ENCODE peak calls at places on chromosome 4, in seven cellular contexts. E, S, F, T, V, O and U are unnamed samples.

GRCh38 chr4:6017800-6018199 is 431 bp downstream of the C4orf50 start:
- DNase-seq in E (no peak), S (no peak), F (no peak), T (no peak), V (no peak), O (no peak), U (no peak)

GRCh38 chr4:120965938-120966337 is 43.4 kb upstream of the PRDM5 start:
- DNase-seq in E (no peak), S (no peak), F (no peak), T (peak), V (no peak), O (no peak), U (no peak)

GRCh38 chr4:15778191-15778741 is at the start of gene CD38:
- DNase-seq in E (peak), S (peak), F (peak), T (peak), V (peak), O (no peak), U (peak)

GRCh38 chr4:162804323-162804924 is 362.3 kb downstream of the NAF1 start:
- DNase-seq in E (no peak), S (no peak), F (no peak), T (no peak), V (no peak), O (peak), U (no peak)

GRCh38 chr4:156732634-156733033 is 239.0 kb downstream of the PDGFC start:
- DNase-seq in E (no peak), S (no peak), F (no peak), T (no peak), V (no peak), O (no peak), U (no peak)

GRCh38 chr4:185708348-185708747 is 103.6 kb downstream of the SORBS2 start:
- DNase-seq in E (no peak), S (no peak), F (peak), T (no peak), V (no peak), O (peak), U (no peak)

GRCh38 chr4:123877561-123877960 is 481.0 kb downstream of the SPRY1 start:
- DNase-seq in E (no peak), S (no peak), F (peak), T (no peak), V (no peak), O (peak), U (no peak)

GRCh38 chr4:133498149-133498548 is 349.1 kb downstream of the PCDH10 start:
- DNase-seq in E (no peak), S (no peak), F (no peak), T (no peak), V (no peak), O (peak), U (no peak)

GRCh38 chr4:43132010-43132582 is 239.6 kb downstream of the GRXCR1 start:
- DNase-seq in E (peak), S (no peak), F (peak), T (peak), V (peak), O (peak), U (peak)

GRCh38 chr4:86181585-86181984 is 178.3 kb downstream of the MAPK10 start:
- DNase-seq in E (no peak), S (no peak), F (peak), T (no peak), V (no peak), O (peak), U (no peak)

GRCh38 chr4:24630937-24631336 is 46.6 kb upstream of the DHX15 start:
- DNase-seq in E (no peak), S (no peak), F (peak), T (no peak), V (no peak), O (no peak), U (no peak)

GRCh38 chr4:140982613-140983340 is 150.5 kb downstream of the RNF150 start:
- DNase-seq in E (no peak), S (no peak), F (no peak), T (no peak), V (no peak), O (peak), U (no peak)

GRCh38 chr4:69860007-69860406 is at the start of gene SULT1E1:
- DNase-seq in E (no peak), S (no peak), F (peak), T (no peak), V (no peak), O (peak), U (no peak)

GRCh38 chr4:106481801-106482200 is 113.2 kb upstream of the GIMD1 start:
- DNase-seq in E (no peak), S (no peak), F (no peak), T (no peak), V (no peak), O (no peak), U (no peak)
- H3K4me3 ChIP-seq in E (no peak), S (no peak), F (no peak), T (no peak), V (no peak), O (no peak), U (no peak)

GRCh38 chr4:1721666-1722550 is 587 bp downstream of the TACC3 start:
- DNase-seq in E (no peak), S (no peak), F (no peak), T (peak), V (no peak), O (no peak), U (peak)

GRCh38 chr4:1722551-1723071 is 1.3 kb downstream of the TACC3 start:
- DNase-seq in E (no peak), S (no peak), F (no peak), T (no peak), V (no peak), O (no peak), U (no peak)

GRCh38 chr4:1725521-1725920 is 4.2 kb downstream of the TACC3 start:
- DNase-seq in E (no peak), S (no peak), F (no peak), T (no peak), V (no peak), O (no peak), U (no peak)

GRCh38 chr4:1721003-1721665 is at the start of the genes TACC3 and TMEM129:
- DNase-seq in E (peak), S (peak), F (peak), T (peak), V (peak), O (peak), U (peak)

GRCh38 chr4:1723131-1723801 is 1.9 kb downstream of the TACC3 start:
- DNase-seq in E (no peak), S (no peak), F (no peak), T (no peak), V (no peak), O (peak), U (no peak)
- H3K4me3 ChIP-seq in E (no peak), S (no peak), F (peak), T (peak), V (no peak), O (no peak), U (peak)

GRCh38 chr4:137532869-137533236 is 559 bp upstream of the PCDH18 start:
- DNase-seq in E (no peak), S (no peak), F (peak), T (peak), V (no peak), O (peak), U (no peak)

GRCh38 chr4:137534516-137534915 is 2.2 kb upstream of the PCDH18 start:
- DNase-seq in E (no peak), S (no peak), F (peak), T (no peak), V (no peak), O (peak), U (no peak)

GRCh38 chr4:137531951-137532868 is at the start of gene PCDH18:
- DNase-seq in E (peak), S (peak), F (peak), T (peak), V (peak), O (peak), U (peak)

GRCh38 chr4:137535718-137536117 is 3.4 kb upstream of the PCDH18 start:
- DNase-seq in E (no peak), S (no peak), F (no peak), T (peak), V (no peak), O (no peak), U (no peak)

DNA sequence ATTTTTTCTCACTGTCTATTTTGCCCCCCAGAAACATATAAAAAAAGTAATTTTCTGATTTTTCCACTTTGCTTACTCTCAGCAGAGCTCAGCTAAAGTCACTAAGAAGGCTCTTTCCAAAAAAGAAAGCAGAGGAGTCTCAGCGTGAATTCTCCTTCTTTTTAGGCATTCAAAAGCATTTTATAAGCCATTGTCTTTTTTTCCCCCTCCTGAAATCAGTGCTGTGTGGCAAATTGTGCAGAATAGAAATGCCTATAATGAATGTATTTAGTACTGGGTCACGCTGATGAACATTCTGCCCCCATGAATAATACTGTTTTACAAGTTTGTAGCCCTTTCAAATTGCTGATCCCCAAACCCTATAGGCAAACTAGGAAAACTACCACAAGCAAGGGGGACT is 1.6 kb upstream of the PCDH18 start:
- DNase-seq in E (no peak), S (no peak), F (no peak), T (peak), V (no peak), O (no peak), U (no peak)
- H3K4me3 ChIP-seq in E (no peak), S (peak), F (peak), T (peak), V (no peak), O (peak), U (no peak)

GRCh38 chr4:108763226-108763593 is 357 bp upstream of the ETNPPL start:
- DNase-seq in E (no peak), S (no peak), F (no peak), T (no peak), V (no peak), O (no peak), U (no peak)
- H3K4me3 ChIP-seq in E (peak), S (peak), F (peak), T (peak), V (peak), O (peak), U (peak)

GRCh38 chr4:183205682-183206081 is 106.6 kb downstream of the WWC2 start:
- DNase-seq in E (no peak), S (no peak), F (peak), T (no peak), V (no peak), O (no peak), U (no peak)
- H3K4me3 ChIP-seq in E (no peak), S (no peak), F (no peak), T (no peak), V (no peak), O (no peak), U (no peak)

GRCh38 chr4:188714488-188714887 is 575.2 kb downstream of the TRIML1 start:
- DNase-seq in E (no peak), S (no peak), F (no peak), T (no peak), V (no peak), O (no peak), U (no peak)
- H3K4me3 ChIP-seq in E (no peak), S (no peak), F (no peak), T (no peak), V (no peak), O (no peak), U (no peak)

GRCh38 chr4:8272472-8273428 is 3.2 kb downstream of the HTRA3 start:
- DNase-seq in E (no peak), S (peak), F (peak), T (no peak), V (no peak), O (no peak), U (no peak)

GRCh38 chr4:8271821-8272220 is 2.3 kb downstream of the HTRA3 start:
- DNase-seq in E (no peak), S (peak), F (no peak), T (no peak), V (no peak), O (no peak), U (no peak)

GRCh38 chr4:8270418-8270771 is 841 bp downstream of the HTRA3 start:
- DNase-seq in E (no peak), S (no peak), F (no peak), T (no peak), V (no peak), O (no peak), U (no peak)

GRCh38 chr4:8269535-8270417 is at the start of gene HTRA3:
- DNase-seq in E (no peak), S (peak), F (peak), T (peak), V (peak), O (peak), U (peak)

DNA sequence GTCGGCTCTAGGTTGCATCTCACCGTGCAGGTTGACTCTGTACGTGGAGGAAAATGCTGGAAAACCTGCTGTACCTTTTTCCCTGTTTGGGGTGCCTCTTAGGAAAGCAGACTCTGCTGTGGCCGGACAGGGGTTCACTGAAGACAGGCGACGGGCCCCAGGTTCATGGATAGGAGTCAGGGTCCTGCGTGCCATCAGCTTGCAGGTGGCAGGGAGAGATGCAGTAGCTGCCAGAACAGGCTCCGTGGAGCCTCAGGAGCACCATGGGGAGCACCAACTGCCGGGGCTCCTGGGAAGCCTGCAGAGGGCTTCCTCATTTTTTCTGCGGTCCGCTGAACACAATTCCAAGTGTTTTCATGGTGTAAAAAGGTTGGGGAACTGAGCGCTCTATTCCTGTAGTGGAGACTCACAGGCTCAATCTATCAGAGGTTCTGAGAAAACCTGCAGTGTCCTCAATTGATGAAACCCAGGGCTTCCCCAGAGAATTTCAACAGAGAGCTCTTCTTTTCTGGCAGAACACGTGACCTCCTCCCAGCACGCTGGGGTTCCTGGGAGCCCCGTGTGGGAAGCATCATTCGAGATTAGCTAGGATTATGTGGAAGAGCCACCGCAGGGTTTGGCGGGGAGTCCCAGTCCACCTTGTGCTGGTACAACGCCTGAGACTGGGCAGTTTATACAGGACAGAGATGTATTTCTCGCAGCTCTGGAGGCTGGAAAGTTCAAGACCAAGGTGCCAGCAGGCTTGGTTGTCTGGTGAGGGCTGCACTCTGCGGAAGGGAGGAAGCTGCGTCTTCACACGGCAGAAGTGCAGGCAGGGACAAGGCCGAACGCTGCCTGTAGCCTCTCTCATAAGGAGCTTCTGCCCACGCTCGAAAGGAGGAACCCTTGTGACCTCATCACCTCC is 1.6 kb downstream of the HTRA3 start:
- DNase-seq in E (no peak), S (peak), F (no peak), T (no peak), V (no peak), O (no peak), U (no peak)
- H3K4me3 ChIP-seq in E (no peak), S (peak), F (no peak), T (no peak), V (peak), O (no peak), U (no peak)

GRCh38 chr4:16896871-16897270 is 1.6 kb downstream of the LDB2 start:
- DNase-seq in E (no peak), S (no peak), F (peak), T (no peak), V (no peak), O (peak), U (no peak)
- H3K4me3 ChIP-seq in E (no peak), S (peak), F (peak), T (peak), V (peak), O (peak), U (peak)

GRCh38 chr4:160020804-160021203 is 917.9 kb downstream of the RAPGEF2 start:
- DNase-seq in E (no peak), S (no peak), F (no peak), T (no peak), V (no peak), O (no peak), U (no peak)

GRCh38 chr4:160026720-160027119 is 923.8 kb downstream of the RAPGEF2 start:
- DNase-seq in E (no peak), S (no peak), F (peak), T (no peak), V (no peak), O (peak), U (peak)

GRCh38 chr4:160021870-160022269 is 919.0 kb downstream of the RAPGEF2 start:
- DNase-seq in E (no peak), S (no peak), F (no peak), T (no peak), V (no peak), O (no peak), U (no peak)
- H3K4me3 ChIP-seq in E (no peak), S (no peak), F (no peak), T (no peak), V (no peak), O (no peak), U (no peak)